ENCODE peak calls at places on chromosomes 6 and 20, in five cellular contexts. Y, Z, M, N and X are unnamed samples.

GRCh38 chr6:137848672-137849071 is 18.4 kb upstream of the TNFAIP3 start:
- DNase-seq in Y (no peak), Z (no peak), M (no peak), N (no peak), X (no peak)

GRCh38 chr6:50992232-50992631 is 173.6 kb downstream of the TFAP2B start:
- DNase-seq in Y (no peak), Z (no peak), M (no peak), N (no peak), X (no peak)

GRCh38 chr20:40711078-40711477 is 22.0 kb upstream of the MAFB start:
- DNase-seq in Y (no peak), Z (no peak), M (no peak), N (no peak), X (no peak)

GRCh38 chr20:20829694-20830093 is 117.2 kb upstream of the RALGAPA2 start:
- DNase-seq in Y (no peak), Z (no peak), M (no peak), N (no peak), X (no peak)

GRCh38 chr6:129795261-129795660 is 65.9 kb downstream of the TMEM244 start:
- DNase-seq in Y (no peak), Z (peak; percentile 43), M (no peak), N (no peak), X (no peak)

GRCh38 chr6:114862809-114863208 is 520.0 kb upstream of the HS3ST5 start:
- DNase-seq in Y (no peak), Z (no peak), M (no peak), N (no peak), X (no peak)

GRCh38 chr6:103570431-103570830 is 1289.3 kb downstream of the HACE1 start:
- DNase-seq in Y (no peak), Z (no peak), M (no peak), N (no peak), X (peak; percentile 15)

GRCh38 chr20:62716198-62716940 is 7.7 kb downstream of the NTSR1 start:
- DNase-seq in Y (no peak), Z (no peak), M (no peak), N (no peak), X (no peak)

GRCh38 chr6:6006428-6007310 is at the start of gene NRN1:
- DNase-seq in Y (peak; percentile 71), Z (no peak), M (no peak), N (no peak), X (no peak)

GRCh38 chr20:3080939-3081388 is 3.6 kb downstream of the AVP start:
- DNase-seq in Y (no peak), Z (peak; percentile 71), M (no peak), N (no peak), X (peak; percentile 17)

GRCh38 chr20:24911461-24911860 is 37.6 kb upstream of the CST7 start:
- DNase-seq in Y (no peak), Z (no peak), M (no peak), N (no peak), X (no peak)

DNA sequence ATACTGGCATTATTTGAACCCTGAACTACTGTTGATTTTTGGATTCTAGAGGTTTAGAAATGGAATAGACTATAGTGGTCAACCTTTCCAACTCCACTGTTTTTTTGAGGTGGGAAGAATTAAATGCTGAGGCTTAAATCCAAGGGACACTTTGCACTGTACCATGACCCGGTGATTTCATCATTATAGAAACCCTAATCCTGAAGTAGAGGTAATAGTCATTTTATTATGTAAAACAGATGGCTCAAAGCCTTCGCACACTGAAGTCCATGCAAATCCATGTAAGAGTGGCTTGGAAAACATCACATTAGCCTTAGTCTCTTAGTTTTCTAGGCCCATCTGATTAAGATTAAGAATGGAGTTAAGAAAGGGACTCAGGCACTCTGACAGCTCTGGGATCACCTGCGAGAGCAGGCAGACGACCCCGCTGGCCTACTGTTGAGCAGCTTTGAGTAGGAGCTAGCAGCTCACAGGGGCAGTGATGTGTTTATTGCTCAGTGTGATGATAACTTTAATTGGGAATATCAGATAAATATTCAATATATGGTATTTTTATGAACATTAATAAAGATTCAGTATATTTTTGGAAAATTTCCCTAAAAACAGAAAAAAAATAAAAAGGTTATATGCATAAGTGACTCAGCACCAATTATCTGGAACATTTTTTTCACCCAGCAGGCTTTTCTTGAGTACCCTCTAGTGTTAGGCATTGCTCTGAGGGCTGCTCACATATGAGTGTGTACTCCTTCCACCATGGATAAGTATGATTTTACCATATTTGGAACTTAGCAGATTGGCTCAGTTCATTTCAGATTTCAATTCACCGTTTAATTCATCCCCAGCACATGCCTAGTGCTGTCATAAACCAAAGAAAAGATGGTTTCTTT is 13.4 kb downstream of the SLX4IP start:
- DNase-seq in Y (no peak), Z (no peak), M (no peak), N (no peak), X (no peak)
- TF ChIP-seq CTCF in Y (peak; percentile 23), Z (no peak), M (no peak), N (no peak), X (no peak)

DNA sequence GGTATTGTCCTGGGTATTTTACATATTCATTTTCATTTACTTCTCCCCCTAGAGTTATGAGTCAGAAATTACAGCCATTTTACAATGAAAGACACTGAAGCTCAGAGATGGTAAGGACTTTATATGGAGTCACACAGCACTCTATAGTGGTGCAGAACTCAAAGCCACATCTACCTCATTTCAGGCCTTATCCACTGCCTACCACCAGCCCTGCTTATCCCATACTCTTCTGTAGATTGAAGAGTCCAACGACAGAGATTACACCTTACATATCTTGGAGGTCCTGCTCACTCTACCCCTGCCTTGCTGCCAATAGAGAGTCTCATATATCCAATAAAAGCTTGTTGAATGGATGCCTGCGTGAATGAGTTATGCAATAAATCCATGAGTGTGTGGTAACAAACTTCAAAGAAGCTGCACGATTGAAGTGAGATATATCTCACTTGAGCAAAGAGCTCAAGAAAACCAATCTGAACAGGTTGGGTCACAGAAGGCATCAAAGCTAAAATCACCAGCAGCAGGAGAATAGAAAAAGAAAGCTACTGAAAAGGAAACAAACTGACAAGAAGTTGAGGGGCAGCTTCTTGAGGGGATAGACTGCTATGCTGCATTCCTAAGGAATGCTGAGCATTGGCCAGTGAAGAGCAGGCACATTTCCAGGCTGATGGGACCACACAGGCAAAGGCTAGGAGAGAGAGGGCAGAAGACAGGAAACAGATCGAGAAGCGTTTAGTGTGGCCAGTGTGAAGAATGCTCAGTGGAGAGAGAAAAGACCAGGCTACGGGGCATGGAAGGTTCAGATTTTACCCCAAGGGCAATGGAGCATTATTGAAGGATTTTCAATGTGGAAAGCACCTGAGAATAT is 585.6 kb downstream of the DHX35 start:
- DNase-seq in Y (no peak), Z (no peak), M (no peak), N (no peak), X (no peak)
- TF ChIP-seq CTCF in Y (no peak), Z (no peak), M (no peak), N (no peak), X (peak; percentile 9)

GRCh38 chr6:44697333-44697732 is 309.8 kb downstream of the CDC5L start:
- DNase-seq in Y (no peak), Z (no peak), M (no peak), N (peak; percentile 17), X (no peak)
- TF ChIP-seq CTCF in Y (no peak), Z (no peak), M (no peak), N (no peak), X (no peak)

GRCh38 chr6:119077643-119078448 is 618 bp downstream of the FAM184A start:
- DNase-seq in Y (peak; percentile 75), Z (peak; percentile 29), M (peak; percentile 39), N (peak; percentile 73), X (no peak)
- TF ChIP-seq CTCF in Y (peak; percentile 9), Z (peak; percentile 44), M (peak; percentile 9), N (no peak), X (peak; percentile 32)

DNA sequence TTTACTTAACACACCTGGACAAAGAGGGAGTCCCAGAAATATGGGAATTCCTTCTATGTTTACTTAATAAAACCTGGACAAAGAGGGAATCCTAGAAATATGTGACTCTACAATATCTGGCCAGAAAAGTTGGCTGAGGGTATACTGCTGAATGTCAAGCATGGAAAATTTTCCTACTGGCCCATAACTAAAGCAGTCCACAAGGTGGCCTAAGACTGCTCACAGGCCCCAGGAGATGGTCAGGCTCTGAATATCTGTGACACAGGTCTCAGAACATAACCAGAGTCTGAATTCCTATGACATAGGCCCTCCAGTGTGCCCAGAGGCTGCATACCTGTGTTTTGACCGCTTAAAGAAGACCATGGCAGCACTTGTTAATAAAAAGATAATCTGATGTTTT is 578.2 kb upstream of the NRSN1 start:
- DNase-seq in Y (no peak), Z (no peak), M (no peak), N (no peak), X (peak; percentile 56)
- TF ChIP-seq CTCF in Y (no peak), Z (peak; percentile 33), M (no peak), N (no peak), X (peak; percentile 48)

DNA sequence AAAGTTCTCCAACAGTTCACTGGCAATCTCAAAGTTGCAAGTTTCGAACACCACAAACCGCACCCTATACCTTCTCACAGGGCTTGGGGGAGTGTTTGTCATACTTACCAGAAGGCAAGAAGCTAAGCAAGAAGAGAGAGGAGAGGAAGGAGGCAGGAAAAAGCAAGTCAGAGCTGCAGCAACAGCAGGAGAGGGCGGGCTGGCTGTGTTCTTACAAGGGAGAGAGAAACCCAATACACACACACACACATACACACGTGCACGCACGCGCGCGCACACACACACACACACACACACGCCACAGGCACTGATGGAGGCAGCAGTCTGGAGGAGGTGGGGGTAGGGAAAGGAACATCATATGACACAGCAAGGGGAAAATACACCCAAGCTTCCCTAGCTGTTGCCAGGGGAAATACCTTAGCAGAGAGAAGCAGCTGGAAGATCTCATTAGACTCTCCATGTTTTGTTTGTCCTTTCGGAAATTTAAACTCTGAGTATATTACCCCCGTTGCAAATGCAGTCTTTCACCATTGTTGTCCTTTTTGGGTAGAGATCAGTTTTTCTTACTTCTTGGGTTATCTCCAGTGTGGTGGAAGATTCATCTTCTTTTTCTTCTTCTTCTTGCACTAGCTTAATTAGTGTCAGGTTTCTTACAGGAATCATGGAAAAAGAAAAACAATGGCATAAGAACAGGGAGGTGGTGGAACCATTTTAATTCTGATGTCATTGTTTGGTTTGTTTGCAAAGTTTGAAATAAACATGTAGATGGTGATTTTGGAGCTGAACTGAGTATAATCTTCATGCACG is at the start of gene TXLNB:
- DNase-seq in Y (no peak), Z (no peak), M (peak; percentile 59), N (peak; percentile 15), X (no peak)
- TF ChIP-seq CTCF in Y (no peak), Z (no peak), M (no peak), N (no peak), X (no peak)

GRCh38 chr6:35419431-35419830 is 32.7 kb upstream of the FANCE start:
- DNase-seq in Y (no peak), Z (no peak), M (no peak), N (no peak), X (no peak)
- TF ChIP-seq CTCF in Y (peak; percentile 23), Z (no peak), M (no peak), N (no peak), X (no peak)